ENCODE peak calls at places on chromosome 11, in four cellular contexts. A is fibroblast of lung, I is GM23338, E is stomach. T is an unnamed sample.

GRCh38 chr11:65069217-65069616 is 10.9 kb upstream of the NAALADL1 start:
- DNase-seq in A (no peak), I (no peak), E (no peak), T (peak)

GRCh38 chr11:73344191-73344607 is 32.0 kb upstream of the RELT start:
- DNase-seq in A (no peak), I (no peak), E (no peak), T (no peak)

GRCh38 chr11:69467646-69468045 is 13.8 kb upstream of the LINC01488 start:
- DNase-seq in A (no peak), I (no peak), E (no peak), T (no peak)

GRCh38 chr11:93059074-93059957 is 89.9 kb downstream of the MTNR1B start:
- DNase-seq in A (peak), I (no peak), E (no peak), T (peak)

GRCh38 chr11:93838967-93839366 is 11.5 kb downstream of the VSTM5 start:
- DNase-seq in A (no peak), I (peak), E (no peak), T (no peak)

GRCh38 chr11:64356498-64357411 is 2.2 kb upstream of the RPS6KA4 start:
- DNase-seq in A (peak), I (peak), E (peak), T (peak)

GRCh38 chr11:86141645-86142569 is 73.0 kb upstream of the PICALM start:
- DNase-seq in A (no peak), I (no peak), E (no peak), T (no peak)

GRCh38 chr11:104965735-104966134 is 2.6 kb downstream of the CASP4 start:
- DNase-seq in A (no peak), I (no peak), E (no peak), T (no peak)

GRCh38 chr11:130467116-130467990 is 18.9 kb downstream of the ADAMTS15 start:
- DNase-seq in A (no peak), I (no peak), E (no peak), T (no peak)

GRCh38 chr11:131694526-131695424 is 324.4 kb downstream of the NTM start:
- DNase-seq in A (peak), I (peak), E (peak), T (peak)

GRCh38 chr11:115284766-115285165 is 219.4 kb downstream of the CADM1 start:
- DNase-seq in A (peak), I (no peak), E (no peak), T (no peak)

GRCh38 chr11:26914968-26915367 is 78.9 kb upstream of the FIBIN start:
- DNase-seq in A (no peak), I (peak), E (no peak), T (no peak)

GRCh38 chr11:88313441-88313840 is 24.1 kb downstream of the CTSC start:
- DNase-seq in A (no peak), I (no peak), E (no peak), T (no peak)

GRCh38 chr11:1339066-1339675 is 29.7 kb upstream of the TOLLIP start:
- DNase-seq in A (peak), I (no peak), E (no peak), T (no peak)

GRCh38 chr11:12509371-12509770 is 132.0 kb downstream of the PARVA start:
- DNase-seq in A (no peak), I (no peak), E (no peak), T (no peak)

GRCh38 chr11:79045018-79045787 is 395.6 kb downstream of the TENM4 start:
- DNase-seq in A (no peak), I (no peak), E (no peak), T (no peak)

GRCh38 chr11:44570411-44571155 is 5.1 kb downstream of the CD82 start:
- DNase-seq in A (no peak), I (no peak), E (no peak), T (no peak)

GRCh38 chr11:66133216-66133775 is 63.2 kb downstream of the PACS1 start:
- DNase-seq in A (no peak), I (no peak), E (no peak), T (no peak)

GRCh38 chr11:18699848-18700261 is 1.3 kb downstream of the TMEM86A start:
- DNase-seq in A (no peak), I (no peak), E (no peak), T (no peak)

GRCh38 chr11:134253189-134253993 is at the start of the genes ACAD8 and THYN1:
- DNase-seq in A (peak), I (peak), E (peak), T (peak)

GRCh38 chr11:75771646-75772410 is 3.2 kb downstream of the DGAT2 start:
- DNase-seq in A (peak), I (no peak), E (peak), T (peak)

GRCh38 chr11:75189075-75189474 is 38.2 kb downstream of the SLCO2B1 start:
- DNase-seq in A (no peak), I (no peak), E (no peak), T (no peak)

GRCh38 chr11:47267858-47268257 is 2.1 kb upstream of the MADD start:
- DNase-seq in A (no peak), I (peak), E (no peak), T (no peak)

GRCh38 chr11:95884364-95884763 is 39.5 kb downstream of the MTMR2 start:
- DNase-seq in A (peak), I (no peak), E (no peak), T (peak)

GRCh38 chr11:11594162-11594561 is 27.6 kb downstream of the GALNT18 start:
- DNase-seq in A (no peak), I (no peak), E (no peak), T (no peak)

GRCh38 chr11:70483077-70483861 is 84.9 kb downstream of the CTTN start:
- DNase-seq in A (peak), I (peak), E (peak), T (peak)
- TF ChIP-seq CTCF in A (peak), I (peak), E (no peak), T (peak)

GRCh38 chr11:28835317-28835716 is 727.1 kb downstream of the METTL15 start:
- DNase-seq in A (no peak), I (no peak), E (no peak), T (no peak)
- TF ChIP-seq CTCF in A (no peak), I (no peak), E (no peak), T (no peak)

GRCh38 chr11:57244911-57245310 is 7.9 kb upstream of the APLNR start:
- DNase-seq in A (no peak), I (no peak), E (no peak), T (no peak)

GRCh38 chr11:57251491-57252104 is 14.5 kb upstream of the APLNR start:
- DNase-seq in A (peak), I (no peak), E (no peak), T (peak)

GRCh38 chr11:57248780-57249383 is 11.8 kb upstream of the APLNR start:
- DNase-seq in A (peak), I (peak), E (peak), T (peak)

GRCh38 chr11:57251037-57251436 is 14.0 kb upstream of the APLNR start:
- DNase-seq in A (no peak), I (no peak), E (no peak), T (peak)

DNA sequence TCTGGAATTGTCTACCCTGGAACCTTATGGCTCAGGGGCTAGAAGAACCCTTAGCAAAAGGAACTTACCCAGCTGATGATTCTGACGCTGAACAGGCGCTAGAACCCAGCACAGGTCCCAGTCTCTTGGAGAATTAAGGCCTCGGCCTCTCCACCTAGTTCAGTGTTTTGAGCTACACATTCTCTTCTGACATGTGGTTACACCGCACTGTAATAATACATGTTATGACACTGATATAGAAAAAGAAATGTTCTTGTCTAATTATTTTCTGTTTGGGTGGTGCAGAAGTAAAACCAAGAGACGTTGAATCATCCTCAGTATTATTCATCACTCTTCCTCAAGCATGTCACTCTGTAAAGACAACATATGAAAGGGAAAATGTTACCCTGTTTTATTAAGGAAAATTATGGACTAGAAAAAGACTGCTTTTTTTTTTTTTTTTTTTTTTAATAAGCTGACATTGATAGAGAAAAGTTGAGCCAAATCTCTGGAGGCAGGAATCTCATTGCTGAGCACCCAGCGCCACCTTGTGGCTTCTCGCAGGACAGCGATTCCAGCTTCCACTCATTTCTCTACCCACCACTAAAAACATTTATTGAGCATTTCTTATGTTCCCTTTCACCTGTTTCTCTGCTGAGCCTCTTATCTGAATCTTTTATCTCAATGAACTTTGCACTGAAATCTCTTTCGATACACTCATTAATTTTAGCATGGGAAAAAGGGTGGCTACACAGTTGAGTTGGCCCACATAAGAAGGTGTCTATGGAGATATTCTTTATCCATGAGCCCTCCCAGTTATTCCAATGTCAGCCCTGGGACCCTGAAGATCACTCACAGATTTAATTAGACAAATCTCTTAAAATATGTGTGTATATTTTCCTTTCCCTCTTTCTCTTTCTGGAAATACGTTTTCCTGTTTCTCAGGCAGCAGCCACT is 12.6 kb upstream of the APLNR start:
- DNase-seq in A (peak), I (peak), E (peak), T (peak)
- TF ChIP-seq CTCF in A (peak), I (peak), E (peak), T (peak)

DNA sequence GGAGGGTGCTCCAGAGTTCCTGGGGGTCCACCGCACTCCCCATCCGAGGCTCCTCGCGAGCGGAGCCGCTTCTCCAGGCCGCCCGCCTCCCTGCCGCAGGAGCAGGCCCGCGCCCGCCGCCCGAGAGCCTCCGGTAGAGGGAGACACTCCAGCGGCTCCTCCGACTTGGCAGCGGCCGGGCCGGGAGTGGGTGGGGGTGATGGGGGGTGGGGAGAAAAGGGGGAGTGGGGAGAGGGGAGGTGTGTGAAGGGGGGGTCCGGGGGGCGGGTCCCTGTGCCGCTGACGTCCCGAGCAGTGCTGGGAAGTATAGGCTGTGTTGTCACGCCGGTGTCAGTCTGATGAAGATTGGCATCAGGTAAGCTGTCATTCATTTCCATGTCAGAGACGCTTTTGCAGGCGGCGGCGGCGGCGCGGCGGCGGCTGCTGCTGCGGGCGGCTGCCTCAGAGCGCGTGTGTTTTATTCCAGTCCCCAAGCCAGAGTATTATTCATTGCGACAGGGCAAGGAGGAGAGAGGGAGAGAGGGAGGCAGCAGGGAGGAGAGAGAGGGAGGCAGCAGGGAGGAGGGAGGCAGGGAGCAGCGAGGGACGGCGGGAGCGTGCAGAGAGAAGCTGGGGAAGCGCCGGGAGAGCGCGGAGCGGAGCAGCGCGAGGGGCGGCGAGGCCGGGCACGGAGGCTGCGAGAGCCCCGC is at the start of gene PKNOX2:
- DNase-seq in A (peak), I (peak), E (peak), T (peak)
- TF ChIP-seq CTCF in A (peak), I (peak), E (peak), T (peak)

DNA sequence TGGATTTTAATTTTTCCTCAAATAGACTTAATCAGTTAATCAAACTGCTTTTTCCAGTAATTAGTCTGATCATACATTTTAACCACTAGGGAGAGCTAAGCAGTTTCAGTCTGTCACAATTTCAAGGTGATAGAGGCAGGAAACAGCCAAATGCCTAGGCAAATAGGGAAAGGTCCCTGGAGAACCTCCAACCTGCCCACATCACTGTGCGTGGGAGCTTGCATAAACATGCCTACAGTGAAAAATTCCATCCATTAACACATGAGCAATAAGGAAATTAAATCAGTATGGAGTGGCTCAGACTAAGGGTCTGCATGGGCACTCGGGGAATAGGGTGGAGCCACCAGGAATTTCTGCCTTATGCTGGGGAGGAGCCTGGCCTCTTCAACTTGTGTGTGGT is 74.6 kb downstream of the AASDHPPT start:
- DNase-seq in A (peak), I (peak), E (peak), T (peak)
- TF ChIP-seq CTCF in A (peak), I (peak), E (no peak), T (peak)